ENCODE peak calls at places on chromosomes 6 and 20, in nine cellular contexts. E is left lung; K is upper lobe of left lung; G is IMR-90; L is CD8-positive, alpha-beta T cell; U is heart left ventricle; B is lung; X is pancreas; Q is breast epithelium. C is an unnamed sample. For H3K4me1, the result is how much of the 10 kb centered on the place peaks cover.

GRCh38 chr6:53647437-53648094 is 18.0 kb downstream of the KLHL31 start:
- DNase-seq in E (no peak), K (no peak), G (no peak), L (peak), U (no peak), B (no peak), X (no peak), Q (no peak), C (no peak)

GRCh38 chr20:23613676-23614075 is 8.0 kb upstream of the CST9 start:
- DNase-seq in E (no peak), K (no peak), G (no peak), L (no peak), U (no peak), B (no peak), X (no peak), Q (no peak), C (no peak)

GRCh38 chr6:163284151-163284550 is 130.4 kb upstream of the QKI start:
- DNase-seq in E (no peak), K (no peak), G (no peak), L (no peak), U (no peak), B (no peak), X (no peak), Q (no peak), C (no peak)

GRCh38 chr6:168092541-168092940 is 13.5 kb upstream of the FRMD1 start:
- DNase-seq in E (peak), K (no peak), G (no peak), L (no peak), U (no peak), B (no peak), X (no peak), Q (no peak), C (no peak)

GRCh38 chr6:116564921-116565872 is 6.1 kb upstream of the RWDD1 start:
- DNase-seq in E (peak), K (peak), G (no peak), L (peak), U (peak), B (no peak), X (no peak), Q (no peak), C (peak)

GRCh38 chr6:39088331-39088730 is 26.7 kb downstream of the SAYSD1 start:
- DNase-seq in E (no peak), K (no peak), G (peak), L (no peak), U (peak), B (peak), X (no peak), Q (no peak), C (peak)

GRCh38 chr6:97958143-97958542 is 675.1 kb upstream of the MMS22L start:
- DNase-seq in E (peak), K (peak), G (no peak), L (no peak), U (no peak), B (no peak), X (no peak), Q (no peak), C (peak)

GRCh38 chr20:53792946-53793536 is 199.4 kb upstream of the ZNF217 start:
- DNase-seq in E (no peak), K (no peak), G (no peak), L (no peak), U (no peak), B (no peak), X (no peak), Q (no peak), C (no peak)

GRCh38 chr6:163630096-163630495 is 215.6 kb downstream of the QKI start:
- DNase-seq in E (no peak), K (peak), G (no peak), L (no peak), U (no peak), B (no peak), X (no peak), Q (no peak), C (no peak)

GRCh38 chr6:41747256-41748101 is at the start of gene PGC:
- DNase-seq in E (no peak), K (no peak), G (no peak), L (no peak), U (no peak), B (peak), X (no peak), Q (no peak), C (no peak)

GRCh38 chr20:9220874-9221547 is 152.1 kb downstream of the PLCB4 start:
- DNase-seq in E (no peak), K (no peak), G (peak), L (no peak), U (no peak), B (no peak), X (no peak), Q (no peak), C (no peak)

GRCh38 chr6:45436544-45437440 is 59.1 kb upstream of the SUPT3H start:
- DNase-seq in E (no peak), K (no peak), G (peak), L (peak), U (no peak), B (no peak), X (no peak), Q (no peak), C (no peak)

GRCh38 chr6:136921936-136922679 is at the start of gene SLC35D3:
- DNase-seq in E (peak), K (peak), G (no peak), L (peak), U (no peak), B (no peak), X (peak), Q (no peak), C (peak)

GRCh38 chr20:52494244-52494643 is 302.7 kb upstream of the ZFP64 start:
- DNase-seq in E (no peak), K (no peak), G (peak), L (peak), U (no peak), B (no peak), X (no peak), Q (no peak), C (peak)

GRCh38 chr6:3744211-3744900 is 7.2 kb downstream of the PXDC1 start:
- DNase-seq in E (no peak), K (peak), G (no peak), L (no peak), U (no peak), B (no peak), X (no peak), Q (peak), C (no peak)

GRCh38 chr20:33209789-33210188 is 7.4 kb upstream of the BPIFA3 start:
- DNase-seq in E (peak), K (no peak), G (peak), L (peak), U (peak), B (peak), X (peak), Q (peak), C (peak)

GRCh38 chr6:43926644-43927524 is 156.9 kb downstream of the VEGFA start:
- DNase-seq in E (no peak), K (peak), G (peak), L (no peak), U (no peak), B (peak), X (peak), Q (peak), C (no peak)

GRCh38 chr6:71489736-71490135 is 201.1 kb downstream of the OGFRL1 start:
- DNase-seq in E (no peak), K (no peak), G (peak), L (no peak), U (no peak), B (no peak), X (no peak), Q (no peak), C (no peak)

GRCh38 chr6:7261030-7261841 is 51.8 kb downstream of the SSR1 start:
- DNase-seq in E (peak), K (peak), G (peak), L (peak), U (peak), B (peak), X (peak), Q (peak), C (peak)

GRCh38 chr6:1832358-1832757 is 222.6 kb downstream of the FOXC1 start:
- DNase-seq in E (no peak), K (no peak), G (no peak), L (no peak), U (no peak), B (no peak), X (no peak), Q (no peak), C (no peak)

GRCh38 chr6:11535801-11536230 is 1.7 kb upstream of the TMEM170B start:
- DNase-seq in E (no peak), K (no peak), G (peak), L (no peak), U (no peak), B (no peak), X (peak), Q (no peak), C (no peak)

GRCh38 chr6:107550241-107550840 is 60.4 kb downstream of the SOBP start:
- DNase-seq in E (no peak), K (no peak), G (no peak), L (no peak), U (no peak), B (no peak), X (no peak), Q (no peak), C (no peak)

GRCh38 chr20:58141971-58142842 is 86.2 kb downstream of the ANKRD60 start:
- DNase-seq in E (no peak), K (peak), G (no peak), L (no peak), U (no peak), B (no peak), X (no peak), Q (no peak), C (no peak)

GRCh38 chr6:169253745-169254238 is at the start of gene THBS2:
- DNase-seq in E (peak), K (peak), G (peak), L (no peak), U (peak), B (no peak), X (no peak), Q (no peak), C (peak)

GRCh38 chr6:166257911-166258318 is 50.3 kb downstream of the PRR18 start:
- DNase-seq in E (no peak), K (no peak), G (no peak), L (no peak), U (no peak), B (no peak), X (no peak), Q (no peak), C (no peak)

GRCh38 chr6:38549180-38549579 is 90.5 kb downstream of the BTBD9 start:
- DNase-seq in E (no peak), K (no peak), G (no peak), L (no peak), U (no peak), B (no peak), X (no peak), Q (no peak), C (no peak)

GRCh38 chr20:58245181-58245891 is 16.9 kb upstream of the ANKRD60 start:
- DNase-seq in E (no peak), K (no peak), G (no peak), L (no peak), U (no peak), B (no peak), X (no peak), Q (no peak), C (no peak)

GRCh38 chr6:13979284-13980171 is 54.8 kb downstream of the RNF182 start:
- DNase-seq in E (no peak), K (no peak), G (no peak), L (no peak), U (no peak), B (no peak), X (no peak), Q (no peak), C (no peak)

GRCh38 chr6:4804095-4804494 is 27.9 kb downstream of the CDYL start:
- DNase-seq in E (no peak), K (no peak), G (peak), L (no peak), U (no peak), B (no peak), X (no peak), Q (no peak), C (no peak)

GRCh38 chr20:5658897-5659296 is 91.3 kb upstream of the SHLD1 start:
- DNase-seq in E (no peak), K (no peak), G (peak), L (peak), U (peak), B (peak), X (peak), Q (no peak), C (peak)

GRCh38 chr6:25388776-25389175 is 109.6 kb downstream of the CARMIL1 start:
- DNase-seq in E (no peak), K (no peak), G (no peak), L (no peak), U (no peak), B (no peak), X (no peak), Q (no peak), C (no peak)

GRCh38 chr20:31819083-31819784 is at the start of gene MYLK2:
- DNase-seq in E (no peak), K (peak), G (no peak), L (no peak), U (peak), B (no peak), X (peak), Q (no peak), C (peak)

GRCh38 chr6:4913705-4914411 is 90.0 kb downstream of the RPP40 start:
- DNase-seq in E (no peak), K (no peak), G (no peak), L (no peak), U (no peak), B (no peak), X (no peak), Q (no peak), C (no peak)

GRCh38 chr6:90610671-90611542 is 24.0 kb upstream of the MAP3K7 start:
- DNase-seq in E (peak), K (peak), G (peak), L (peak), U (peak), B (no peak), X (no peak), Q (no peak), C (peak)

GRCh38 chr6:120378582-120379220 is 955.6 kb downstream of the TBC1D32 start:
- DNase-seq in E (no peak), K (no peak), G (no peak), L (no peak), U (no peak), B (no peak), X (no peak), Q (no peak), C (no peak)

GRCh38 chr6:91462236-91462635 is 875.4 kb upstream of the MAP3K7 start:
- DNase-seq in E (no peak), K (no peak), G (peak), L (no peak), U (no peak), B (no peak), X (no peak), Q (no peak), C (no peak)

DNA sequence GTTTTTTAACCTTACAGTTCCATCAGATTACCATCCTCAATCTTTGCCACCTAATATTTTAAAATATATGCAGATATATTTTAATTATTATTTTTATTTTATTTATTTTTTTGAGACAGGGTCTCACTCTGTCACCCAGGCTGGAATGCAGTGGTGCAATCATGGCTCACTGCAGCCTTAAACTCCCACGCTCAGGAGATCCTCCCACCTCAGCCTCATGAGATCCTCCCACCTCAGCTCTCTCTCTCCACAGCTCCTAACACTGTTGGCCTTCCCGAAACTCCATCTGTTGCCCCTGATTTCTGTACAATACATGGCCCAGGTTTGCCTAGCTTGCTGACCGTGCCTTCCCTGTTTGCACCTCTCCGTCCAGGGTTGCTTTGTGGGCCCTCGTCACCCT is 4.4 kb upstream of the TAB2 start:
- DNase-seq in E (no peak), K (no peak), G (no peak), L (no peak), U (no peak), B (no peak), X (no peak), Q (no peak), C (no peak)
- TF ChIP-seq CTCF in E (no peak), K (no peak), G (no peak), L (no peak), U (no peak), B (no peak), X (no peak), Q (no peak), C (no peak)

GRCh38 chr20:61117725-61118124 is 134.3 kb upstream of the CDH4 start:
- DNase-seq in E (no peak), K (no peak), G (peak), L (no peak), U (no peak), B (no peak), X (no peak), Q (no peak), C (no peak)

GRCh38 chr20:61113731-61114130 is 138.3 kb upstream of the CDH4 start:
- DNase-seq in E (no peak), K (peak), G (no peak), L (no peak), U (no peak), B (no peak), X (no peak), Q (no peak), C (no peak)

GRCh38 chr20:61115627-61116026 is 136.4 kb upstream of the CDH4 start:
- DNase-seq in E (no peak), K (no peak), G (no peak), L (no peak), U (no peak), B (no peak), X (no peak), Q (no peak), C (no peak)

GRCh38 chr20:61112515-61112914 is 139.5 kb upstream of the CDH4 start:
- DNase-seq in E (no peak), K (no peak), G (peak), L (no peak), U (no peak), B (no peak), X (no peak), Q (no peak), C (no peak)

DNA sequence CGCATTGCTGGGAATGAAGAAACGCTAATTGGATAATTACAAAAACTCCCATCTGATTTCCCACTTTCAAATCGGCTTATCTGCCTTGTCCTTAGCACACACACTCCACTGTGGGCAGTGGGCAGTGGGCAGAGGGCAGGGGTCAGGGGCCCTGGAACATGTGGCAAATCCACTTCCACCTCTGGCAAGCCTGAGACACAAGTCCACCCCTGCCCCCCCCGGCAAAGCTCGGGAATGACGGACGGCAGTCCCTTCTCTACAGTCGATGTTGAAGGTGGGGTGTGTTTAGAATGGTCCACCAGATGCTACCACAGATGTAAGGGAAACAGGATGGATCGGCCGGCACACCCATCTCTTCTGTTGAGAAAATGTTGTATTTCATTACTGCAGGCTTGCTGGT is 137.3 kb upstream of the CDH4 start:
- DNase-seq in E (no peak), K (no peak), G (no peak), L (no peak), U (no peak), B (no peak), X (no peak), Q (no peak), C (no peak)
- H3K4me1 ChIP-seq in E (under half), K (under half), G (under half), L (under half), U (under half), B (under half), X (under half), Q (under half), C (under half)

DNA sequence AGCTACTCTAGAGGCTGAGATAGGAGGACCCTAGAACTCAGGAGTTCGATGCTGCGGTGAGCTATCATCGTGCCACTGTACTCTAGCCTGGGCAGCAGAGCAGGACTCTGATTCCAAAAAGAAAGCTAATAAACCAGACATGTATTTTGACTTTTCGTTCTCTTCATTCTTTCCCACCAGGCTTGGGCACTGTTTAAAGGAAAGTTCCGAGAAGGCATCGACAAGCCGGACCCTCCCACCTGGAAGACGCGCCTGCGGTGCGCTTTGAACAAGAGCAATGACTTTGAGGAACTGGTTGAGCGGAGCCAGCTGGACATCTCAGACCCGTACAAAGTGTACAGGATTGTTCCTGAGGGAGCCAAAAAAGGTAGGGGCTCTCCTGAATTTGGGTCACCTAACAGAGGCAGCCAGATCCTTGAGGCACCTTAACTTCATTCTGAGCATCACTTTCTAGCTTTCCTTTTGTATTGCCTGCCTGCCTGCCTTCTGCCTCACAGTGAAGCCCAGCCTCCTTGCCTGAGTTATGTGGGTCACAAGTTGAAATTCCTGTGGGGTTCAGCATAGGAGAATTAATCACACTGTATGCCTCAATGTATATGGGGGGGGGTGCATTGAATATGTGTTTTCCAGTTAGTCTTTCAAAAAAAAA is 3.2 kb downstream of the IRF4 start:
- DNase-seq in E (no peak), K (peak), G (no peak), L (no peak), U (no peak), B (no peak), X (no peak), Q (no peak), C (no peak)
- H3K27ac ChIP-seq in E (no peak), K (no peak), G (no peak), L (no peak), U (no peak), B (no peak), X (no peak), Q (no peak), C (no peak)

GRCh38 chr20:47206962-47207641 is 149.4 kb downstream of the ZMYND8 start:
- DNase-seq in E (no peak), K (no peak), G (no peak), L (no peak), U (no peak), B (no peak), X (no peak), Q (no peak), C (peak)

GRCh38 chr20:47204008-47204745 is 152.3 kb downstream of the ZMYND8 start:
- DNase-seq in E (no peak), K (no peak), G (peak), L (no peak), U (no peak), B (no peak), X (no peak), Q (no peak), C (no peak)

GRCh38 chr20:47204746-47205122 is 151.8 kb downstream of the ZMYND8 start:
- DNase-seq in E (no peak), K (peak), G (no peak), L (no peak), U (no peak), B (no peak), X (no peak), Q (no peak), C (no peak)

GRCh38 chr20:47202765-47203667 is 153.5 kb downstream of the ZMYND8 start:
- DNase-seq in E (no peak), K (no peak), G (no peak), L (no peak), U (no peak), B (no peak), X (no peak), Q (no peak), C (peak)

GRCh38 chr20:47205577-47206123 is 150.8 kb downstream of the ZMYND8 start:
- DNase-seq in E (peak), K (no peak), G (peak), L (peak), U (peak), B (peak), X (peak), Q (no peak), C (peak)
- TF ChIP-seq CTCF in E (peak), K (peak), G (peak), L (peak), U (peak), B (peak), X (peak), Q (peak), C (peak)

GRCh38 chr20:17888044-17888443 is 80.5 kb downstream of the SNX5 start:
- DNase-seq in E (no peak), K (no peak), G (no peak), L (no peak), U (no peak), B (no peak), X (no peak), Q (no peak), C (no peak)
- H3K4me1 ChIP-seq in E (under half), K (under half), G (under half), L (under half), U (under half), B (under half), X (under half), Q (under half), C (under half)

C was measured in psoas muscle.